ENCODE peak calls at places on chromosomes 6 and 20, in four cellular contexts. One of them, this sample, is unnamed.

GRCh38 chr6:44311767-44312166 is 1.4 kb downstream of the AARS2 start:
- DNase-seq in tibial nerve: no peak
- DNase-seq in astrocyte: no peak
- DNase-seq in vagina: no peak
- DNase-seq in this sample: no peak

GRCh38 chr20:8305449-8305978 is 173.4 kb downstream of the PLCB1 start:
- DNase-seq in astrocyte: no peak
- DNase-seq in tibial nerve: peak
- DNase-seq in vagina: no peak
- DNase-seq in this sample: no peak

GRCh38 chr6:109239192-109239917 is 142.9 kb downstream of the CD164 start:
- DNase-seq in vagina: no peak
- DNase-seq in astrocyte: no peak
- DNase-seq in tibial nerve: no peak
- DNase-seq in this sample: no peak

GRCh38 chr6:139308936-139309603 is 17.3 kb upstream of the TXLNB start:
- DNase-seq in tibial nerve: no peak
- DNase-seq in astrocyte: peak
- DNase-seq in vagina: no peak
- DNase-seq in this sample: no peak

GRCh38 chr6:3848380-3848779 is 793 bp upstream of the FAM50B start:
- DNase-seq in tibial nerve: no peak
- DNase-seq in vagina: peak
- DNase-seq in astrocyte: no peak
- DNase-seq in this sample: no peak

GRCh38 chr6:33297406-33297955 is 1.3 kb downstream of the RGL2 start:
- DNase-seq in astrocyte: no peak
- DNase-seq in vagina: peak
- DNase-seq in tibial nerve: no peak
- DNase-seq in this sample: no peak

GRCh38 chr20:62662422-62662821 is 20.1 kb downstream of the SLCO4A1 start:
- DNase-seq in vagina: no peak
- DNase-seq in tibial nerve: no peak
- DNase-seq in astrocyte: peak
- DNase-seq in this sample: no peak

GRCh38 chr20:7704021-7704420 is 236.2 kb downstream of the HAO1 start:
- DNase-seq in vagina: no peak
- DNase-seq in astrocyte: no peak
- DNase-seq in tibial nerve: no peak
- DNase-seq in this sample: no peak

GRCh38 chr6:73610444-73611275 is 43.1 kb downstream of the SLC17A5 start:
- DNase-seq in tibial nerve: peak
- DNase-seq in astrocyte: peak
- DNase-seq in vagina: no peak
- DNase-seq in this sample: no peak

GRCh38 chr6:75128881-75129570 is 76.8 kb downstream of the COL12A1 start:
- DNase-seq in vagina: no peak
- DNase-seq in tibial nerve: no peak
- DNase-seq in astrocyte: peak
- DNase-seq in this sample: no peak

GRCh38 chr20:63697357-63697867 is 960 bp downstream of the TNFRSF6B start:
- DNase-seq in astrocyte: no peak
- DNase-seq in vagina: no peak
- DNase-seq in tibial nerve: no peak
- DNase-seq in this sample: no peak

GRCh38 chr6:42403831-42404230 is 47.9 kb downstream of the TRERF1 start:
- DNase-seq in astrocyte: no peak
- DNase-seq in tibial nerve: no peak
- DNase-seq in vagina: no peak
- DNase-seq in this sample: no peak

GRCh38 chr6:131597448-131597847 is 24.4 kb downstream of the ARG1 start:
- DNase-seq in astrocyte: no peak
- DNase-seq in tibial nerve: no peak
- DNase-seq in vagina: no peak
- DNase-seq in this sample: no peak

GRCh38 chr6:113854531-113855499 is 2.3 kb upstream of the MARCKS start:
- DNase-seq in astrocyte: peak
- DNase-seq in vagina: peak
- DNase-seq in tibial nerve: peak
- DNase-seq in this sample: peak

GRCh38 chr6:166058064-166058739 is 109.4 kb downstream of the TBXT start:
- DNase-seq in vagina: no peak
- DNase-seq in astrocyte: peak
- DNase-seq in tibial nerve: no peak
- DNase-seq in this sample: no peak

GRCh38 chr6:15266423-15266996 is 20.6 kb downstream of the JARID2 start:
- DNase-seq in tibial nerve: no peak
- DNase-seq in astrocyte: no peak
- DNase-seq in vagina: no peak
- DNase-seq in this sample: no peak

GRCh38 chr6:56708810-56709597 is 66.3 kb upstream of the DST start:
- DNase-seq in vagina: no peak
- DNase-seq in astrocyte: peak
- DNase-seq in tibial nerve: no peak
- DNase-seq in this sample: no peak

GRCh38 chr6:52503853-52504777 is 72.7 kb downstream of the TRAM2 start:
- DNase-seq in tibial nerve: peak
- DNase-seq in vagina: no peak
- DNase-seq in astrocyte: peak
- DNase-seq in this sample: peak

GRCh38 chr6:122753688-122754056 is 25.8 kb upstream of the FABP7 start:
- DNase-seq in vagina: no peak
- DNase-seq in astrocyte: peak
- DNase-seq in tibial nerve: no peak
- DNase-seq in this sample: no peak

GRCh38 chr20:24684954-24685691 is 215.7 kb downstream of the SYNDIG1 start:
- DNase-seq in tibial nerve: no peak
- DNase-seq in astrocyte: no peak
- DNase-seq in vagina: no peak
- DNase-seq in this sample: no peak

GRCh38 chr6:27260836-27261375 is 13.4 kb downstream of the PRSS16 start:
- DNase-seq in vagina: no peak
- DNase-seq in tibial nerve: no peak
- DNase-seq in astrocyte: no peak
- DNase-seq in this sample: no peak

GRCh38 chr20:43590036-43590391 is 723 bp upstream of the IFT52 start:
- DNase-seq in astrocyte: no peak
- DNase-seq in vagina: no peak
- DNase-seq in tibial nerve: peak
- DNase-seq in this sample: no peak

GRCh38 chr6:45420083-45420908 is 42.6 kb upstream of the SUPT3H start:
- DNase-seq in tibial nerve: no peak
- DNase-seq in astrocyte: peak
- DNase-seq in vagina: no peak
- DNase-seq in this sample: no peak

GRCh38 chr6:83183082-83183828 is 9.8 kb downstream of the PGM3 start:
- DNase-seq in astrocyte: peak
- DNase-seq in vagina: no peak
- DNase-seq in tibial nerve: no peak
- DNase-seq in this sample: no peak

GRCh38 chr6:110329729-110330436 is 28.3 kb downstream of the METTL24 start:
- DNase-seq in astrocyte: peak
- DNase-seq in vagina: no peak
- DNase-seq in tibial nerve: no peak
- DNase-seq in this sample: no peak

GRCh38 chr6:108164815-108165706 is 761 bp upstream of the NR2E1 start:
- DNase-seq in vagina: peak
- DNase-seq in tibial nerve: no peak
- DNase-seq in astrocyte: no peak
- DNase-seq in this sample: no peak

GRCh38 chr20:33992145-33992922 is 1.4 kb upstream of the RALY start:
- DNase-seq in astrocyte: peak
- DNase-seq in tibial nerve: no peak
- DNase-seq in vagina: no peak
- DNase-seq in this sample: no peak

GRCh38 chr20:48797275-48797825 is 30.4 kb downstream of the PREX1 start:
- DNase-seq in tibial nerve: peak
- DNase-seq in astrocyte: no peak
- DNase-seq in vagina: no peak
- DNase-seq in this sample: no peak

GRCh38 chr20:57819981-57820380 is 110.2 kb upstream of the PMEPA1 start:
- DNase-seq in astrocyte: no peak
- DNase-seq in tibial nerve: no peak
- DNase-seq in vagina: no peak
- DNase-seq in this sample: no peak

GRCh38 chr6:157763894-157764345 is 59.1 kb upstream of the SNX9 start:
- DNase-seq in vagina: no peak
- DNase-seq in astrocyte: no peak
- DNase-seq in tibial nerve: no peak
- DNase-seq in this sample: no peak

DNA sequence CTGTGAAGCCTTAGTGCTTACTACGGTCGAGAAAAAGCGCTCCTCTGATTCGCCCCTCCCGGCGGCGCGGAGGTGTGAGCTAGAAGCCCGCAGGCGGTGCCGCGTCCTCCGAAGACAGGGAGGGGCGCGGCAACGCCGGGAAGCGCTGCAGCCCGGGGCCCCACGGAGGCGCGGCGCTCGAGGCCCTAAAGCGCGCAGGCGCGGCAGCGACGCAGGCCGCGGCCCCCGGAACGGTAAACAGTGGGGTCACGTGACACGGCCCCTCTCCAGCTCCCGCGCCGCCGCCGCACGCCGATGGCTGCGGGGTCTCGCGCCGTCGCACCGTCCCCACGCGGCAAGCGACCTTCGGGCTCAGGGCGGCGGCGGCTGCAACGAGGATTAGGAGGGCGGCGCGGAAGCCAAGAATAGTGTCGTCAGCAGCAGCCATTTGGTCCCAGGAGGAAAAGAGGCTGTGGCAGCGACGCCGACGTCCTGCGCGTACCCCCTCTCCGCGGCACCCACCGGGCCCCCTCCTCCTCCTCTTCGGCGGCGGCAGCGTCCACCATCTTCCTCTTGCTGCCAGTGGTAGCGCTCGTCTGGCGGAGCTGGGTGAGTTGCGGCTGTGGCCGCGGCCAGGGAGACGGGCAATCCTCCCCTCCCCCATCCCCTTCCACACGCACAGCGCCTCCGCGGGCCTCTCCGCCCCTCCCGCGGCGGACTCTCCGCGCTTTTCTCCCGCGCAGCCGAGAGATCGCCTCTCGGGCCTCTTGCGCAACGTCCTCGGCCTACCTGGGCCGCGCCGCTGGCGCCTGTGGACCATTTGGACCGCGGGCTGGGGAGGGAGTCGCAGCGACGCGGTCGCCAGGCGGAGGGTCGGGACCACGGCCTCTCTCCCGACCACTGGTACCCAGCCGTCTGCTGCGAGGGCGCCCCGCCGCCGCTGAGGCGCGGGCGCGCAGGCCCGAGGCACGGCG is at the start of gene PHF3:
- DNase-seq in astrocyte: peak
- DNase-seq in vagina: peak
- DNase-seq in tibial nerve: peak
- DNase-seq in this sample: peak
- TF ChIP-seq CTCF in astrocyte: no peak
- TF ChIP-seq CTCF in vagina: no peak
- TF ChIP-seq CTCF in tibial nerve: no peak
- TF ChIP-seq CTCF in this sample: no peak

DNA sequence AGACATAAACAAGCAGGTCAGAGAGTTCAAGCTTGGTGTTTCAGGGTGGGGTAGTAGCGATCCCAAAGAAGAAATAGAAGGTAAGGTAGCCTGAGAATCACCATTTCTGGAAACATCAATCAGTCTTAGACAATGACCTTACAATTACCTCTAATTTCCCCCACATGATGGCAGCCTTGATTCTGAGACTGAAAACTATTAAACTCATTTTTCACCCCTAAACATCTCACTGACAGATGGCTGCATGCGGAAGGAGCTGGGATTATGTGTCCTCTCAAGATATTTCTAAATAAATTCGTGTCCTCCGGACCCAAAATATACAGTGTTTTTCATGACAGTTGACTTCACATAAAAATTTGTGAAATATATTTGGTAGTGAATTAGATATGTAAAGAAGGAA is 61.0 kb downstream of the KIF6 start:
- DNase-seq in vagina: no peak
- DNase-seq in tibial nerve: no peak
- DNase-seq in astrocyte: no peak
- DNase-seq in this sample: no peak
- H3K4me3 ChIP-seq in vagina: no peak
- H3K4me3 ChIP-seq in tibial nerve: no peak
- H3K4me3 ChIP-seq in astrocyte: no peak
- H3K4me3 ChIP-seq in this sample: no peak

GRCh38 chr20:50744143-50744792 is 12.9 kb downstream of the PARD6B start:
- DNase-seq in vagina: peak
- DNase-seq in tibial nerve: peak
- DNase-seq in astrocyte: peak
- DNase-seq in this sample: no peak
- TF ChIP-seq CTCF in vagina: no peak
- TF ChIP-seq CTCF in tibial nerve: peak
- TF ChIP-seq CTCF in astrocyte: peak
- TF ChIP-seq CTCF in this sample: peak

GRCh38 chr6:30981942-30982772 is 1.4 kb upstream of the MUC21 start:
- DNase-seq in astrocyte: peak
- DNase-seq in vagina: no peak
- DNase-seq in tibial nerve: peak
- DNase-seq in this sample: no peak
- H3K4me3 ChIP-seq in astrocyte: peak
- H3K4me3 ChIP-seq in vagina: no peak
- H3K4me3 ChIP-seq in tibial nerve: no peak
- H3K4me3 ChIP-seq in this sample: no peak

This sample was measured in esophagus squamous epithelium.